ENCODE peak calls at places on chromosomes 5 and 9, in five cellular contexts. X, T, E, Z and P are unnamed samples.

GRCh38 chr5:92838253-92838652 is 742.8 kb downstream of the NR2F1-AS1 start:
- DNase-seq in X (no peak), T (no peak), E (no peak), Z (peak; percentile 13), P (peak; percentile 15)

GRCh38 chr5:136057401-136057951 is 28.7 kb downstream of the TGFBI start:
- DNase-seq in X (no peak), T (peak; percentile 84), E (no peak), Z (no peak), P (no peak)

GRCh38 chr5:142847898-142848790 is 78.0 kb downstream of the ARHGAP26 start:
- DNase-seq in X (no peak), T (peak; percentile 31), E (no peak), Z (no peak), P (no peak)

GRCh38 chr5:126503602-126504104 is 80.4 kb downstream of the GRAMD2B start:
- DNase-seq in X (no peak), T (peak; percentile 28), E (no peak), Z (no peak), P (no peak)

GRCh38 chr5:73940747-73941146 is 314.8 kb downstream of the ARHGEF28 start:
- DNase-seq in X (no peak), T (no peak), E (no peak), Z (no peak), P (no peak)

GRCh38 chr5:40437452-40437861 is 242.3 kb upstream of the PTGER4 start:
- DNase-seq in X (no peak), T (peak; percentile 87), E (no peak), Z (no peak), P (peak; percentile 47)

GRCh38 chr5:123874600-123875201 is 362.7 kb downstream of the CSNK1G3 start:
- DNase-seq in X (no peak), T (peak; percentile 12), E (no peak), Z (no peak), P (no peak)

GRCh38 chr9:80492221-80492620 is 920.5 kb downstream of the TLE4 start:
- DNase-seq in X (no peak), T (peak; percentile 43), E (no peak), Z (no peak), P (no peak)

GRCh38 chr5:77518304-77518703 is 26.2 kb upstream of the WDR41 start:
- DNase-seq in X (no peak), T (peak; percentile 2), E (no peak), Z (peak; percentile 23), P (peak; percentile 7)

GRCh38 chr9:73081979-73082657 is 69.5 kb upstream of the ANXA1 start:
- DNase-seq in X (no peak), T (peak; percentile 27), E (no peak), Z (peak; percentile 41), P (peak; percentile 49)

GRCh38 chr9:97487107-97487506 is 14.4 kb upstream of the TMOD1 start:
- DNase-seq in X (no peak), T (peak; percentile 41), E (no peak), Z (no peak), P (peak; percentile 37)

GRCh38 chr9:130026583-130027427 is 16.2 kb downstream of the FNBP1 start:
- DNase-seq in X (no peak), T (no peak), E (no peak), Z (no peak), P (no peak)

GRCh38 chr9:14147738-14148137 is 166.2 kb downstream of the NFIB start:
- DNase-seq in X (no peak), T (no peak), E (no peak), Z (no peak), P (no peak)

GRCh38 chr5:157045601-157046000 is 13.3 kb downstream of the HAVCR1 start:
- DNase-seq in X (no peak), T (no peak), E (no peak), Z (no peak), P (no peak)

GRCh38 chr9:126453156-126453963 is 126.7 kb downstream of the MVB12B start:
- DNase-seq in X (no peak), T (no peak), E (no peak), Z (no peak), P (no peak)

GRCh38 chr5:166883016-166883415 is 1408.4 kb upstream of the WWC1 start:
- DNase-seq in X (peak; percentile 5), T (no peak), E (no peak), Z (no peak), P (peak; percentile 11)
- TF ChIP-seq CEBPB in X (no peak), T (no peak), E (no peak), Z (no peak), P (no peak)

DNA sequence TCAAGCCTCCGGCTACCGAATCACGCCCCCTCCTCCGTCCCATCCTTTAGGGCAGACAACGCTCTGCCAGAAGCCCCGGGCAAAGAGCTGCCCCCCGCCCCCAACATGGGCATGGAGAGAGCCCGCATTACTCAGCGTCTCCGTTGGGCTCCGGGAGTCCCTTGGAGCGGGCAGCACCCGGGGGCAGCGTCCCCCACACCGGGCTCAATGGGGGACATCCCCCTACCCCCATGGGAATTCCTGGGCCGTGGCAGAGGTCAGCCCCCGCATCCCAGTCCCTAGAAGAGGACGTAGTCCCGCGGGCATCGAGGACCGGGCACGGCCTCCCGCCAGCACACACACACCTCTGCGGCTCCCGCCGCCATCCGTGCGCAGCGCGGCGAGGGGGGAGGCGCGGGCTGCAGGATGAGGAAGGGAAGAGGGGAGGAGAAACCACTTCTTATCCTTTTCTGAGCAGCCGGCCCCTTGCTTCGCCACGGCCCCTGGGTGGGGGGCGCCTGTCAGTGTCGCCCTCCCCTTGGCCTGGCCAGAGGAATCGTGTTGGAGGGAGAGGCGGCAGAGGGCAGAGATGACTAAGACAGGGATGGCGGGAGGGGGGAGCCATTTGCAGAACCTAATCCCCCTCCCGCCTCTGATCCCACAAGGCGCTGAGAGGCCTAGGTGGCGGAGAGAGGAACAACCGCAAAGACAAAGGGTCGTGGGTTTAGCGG is 818 bp downstream of the DNM1 start:
- DNase-seq in X (no peak), T (peak; percentile 47), E (no peak), Z (no peak), P (peak; percentile 79)
- TF ChIP-seq CEBPB in X (no peak), T (no peak), E (no peak), Z (no peak), P (no peak)

GRCh38 chr9:115008536-115008935 is 78.1 kb upstream of the TNFSF8 start:
- DNase-seq in X (no peak), T (peak; percentile 94), E (no peak), Z (no peak), P (peak; percentile 51)
- TF ChIP-seq CEBPB in X (no peak), T (no peak), E (no peak), Z (no peak), P (no peak)

GRCh38 chr9:76114144-76114543 is 223.7 kb downstream of the PCSK5 start:
- DNase-seq in X (no peak), T (peak; percentile 34), E (no peak), Z (no peak), P (no peak)

GRCh38 chr9:76109953-76110352 is 219.5 kb downstream of the PCSK5 start:
- DNase-seq in X (no peak), T (peak; percentile 22), E (no peak), Z (no peak), P (no peak)

GRCh38 chr9:76115396-76115795 is 224.9 kb downstream of the PCSK5 start:
- DNase-seq in X (no peak), T (no peak), E (no peak), Z (no peak), P (no peak)

GRCh38 chr9:76115982-76116646 is 225.6 kb downstream of the PCSK5 start:
- DNase-seq in X (no peak), T (no peak), E (no peak), Z (no peak), P (no peak)

DNA sequence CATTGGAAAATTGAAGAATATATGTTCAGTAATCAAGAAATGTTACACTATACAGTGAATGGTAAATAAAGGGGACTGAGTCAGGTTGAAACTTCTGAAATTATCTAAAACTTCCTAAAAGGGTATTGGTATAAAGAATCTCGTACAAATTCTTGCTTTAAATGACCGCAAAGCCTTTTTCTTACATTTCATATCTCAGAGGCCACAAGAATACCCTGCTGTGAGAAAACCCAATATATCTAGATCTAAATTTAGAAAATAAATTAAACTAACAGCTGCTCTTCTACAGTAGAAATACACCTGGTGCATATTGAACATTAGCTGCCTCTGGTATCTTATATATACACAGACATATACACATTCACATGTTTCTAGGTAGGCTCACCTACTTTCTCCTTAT is 221.7 kb downstream of the PCSK5 start:
- DNase-seq in X (no peak), T (no peak), E (no peak), Z (no peak), P (no peak)
- TF ChIP-seq CEBPB in X (no peak), T (no peak), E (no peak), Z (no peak), P (no peak)

GRCh38 chr5:147168578-147169327 is 66.1 kb upstream of the STK32A start:
- DNase-seq in X (no peak), T (peak; percentile 49), E (no peak), Z (no peak), P (no peak)
- TF ChIP-seq CEBPB in X (no peak), T (no peak), E (no peak), Z (no peak), P (no peak)

DNA sequence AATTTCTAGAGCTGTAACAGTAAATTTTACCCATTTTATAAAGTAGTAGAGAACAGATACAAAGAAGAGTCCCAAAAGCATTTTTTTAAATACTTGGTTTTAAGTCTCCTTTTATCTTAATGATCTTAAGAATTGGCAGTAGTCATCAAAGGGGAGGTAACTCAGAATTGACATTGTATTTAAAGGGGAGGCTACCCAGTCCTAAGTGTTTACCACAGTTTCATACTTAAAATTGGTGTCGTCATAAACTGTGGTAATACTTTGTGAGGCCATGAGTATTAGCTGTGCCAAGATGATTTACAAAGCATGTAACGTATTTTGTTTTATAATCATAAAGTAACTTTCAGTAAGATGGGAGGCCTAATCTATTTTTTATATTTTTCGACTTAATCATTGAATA is 14.8 kb downstream of the SLC25A46 start:
- DNase-seq in X (no peak), T (no peak), E (no peak), Z (no peak), P (no peak)
- TF ChIP-seq CEBPB in X (no peak), T (no peak), E (no peak), Z (no peak), P (no peak)